ENCODE peak calls at places on chromosomes 4 and X, in four cellular contexts. One of them, this sample, is unnamed.

GRCh38 chrX:153927686-153927935 is 1.5 kb upstream of the ARHGAP4 start:
- DNase-seq in neural progenitor cell: no peak
- DNase-seq in lower leg skin: no peak
- DNase-seq in GM12865: no peak
- DNase-seq in this sample: no peak

GRCh38 chr4:165208322-165208652 is 926 bp downstream of the KLHL2 start:
- DNase-seq in neural progenitor cell: no peak
- DNase-seq in lower leg skin: no peak
- DNase-seq in GM12865: no peak
- DNase-seq in this sample: no peak

GRCh38 chr4:128538111-128538882 is 250.7 kb upstream of the PGRMC2 start:
- DNase-seq in neural progenitor cell: no peak
- DNase-seq in lower leg skin: no peak
- DNase-seq in GM12865: no peak
- DNase-seq in this sample: no peak

GRCh38 chr4:10115657-10116624 is 658 bp downstream of the WDR1 start:
- DNase-seq in neural progenitor cell: peak; percentile 56
- DNase-seq in lower leg skin: no peak
- DNase-seq in GM12865: peak; percentile 79
- DNase-seq in this sample: peak; percentile 78

GRCh38 chrX:18964026-18964425 is 19.9 kb downstream of the PHKA2 start:
- DNase-seq in neural progenitor cell: no peak
- DNase-seq in lower leg skin: no peak
- DNase-seq in GM12865: no peak
- DNase-seq in this sample: peak; percentile 14

GRCh38 chr4:17567267-17567666 is 9.7 kb upstream of the LAP3 start:
- DNase-seq in neural progenitor cell: no peak
- DNase-seq in lower leg skin: no peak
- DNase-seq in GM12865: no peak
- DNase-seq in this sample: no peak

GRCh38 chr4:138772366-138772765 is 243.2 kb upstream of the NOCT start:
- DNase-seq in neural progenitor cell: no peak
- DNase-seq in lower leg skin: no peak
- DNase-seq in GM12865: no peak
- DNase-seq in this sample: no peak

GRCh38 chr4:122005064-122005755 is 53.4 kb upstream of the TRPC3 start:
- DNase-seq in neural progenitor cell: no peak
- DNase-seq in lower leg skin: no peak
- DNase-seq in GM12865: no peak
- DNase-seq in this sample: no peak

GRCh38 chr4:178970433-178971140 is 1528.3 kb upstream of the AGA start:
- DNase-seq in neural progenitor cell: no peak
- DNase-seq in lower leg skin: no peak
- DNase-seq in GM12865: no peak
- DNase-seq in this sample: no peak

GRCh38 chr4:142416711-142417275 is 429.3 kb downstream of the INPP4B start:
- DNase-seq in neural progenitor cell: no peak
- DNase-seq in lower leg skin: no peak
- DNase-seq in GM12865: peak; percentile 19
- DNase-seq in this sample: no peak

GRCh38 chr4:22029803-22030202 is 81.2 kb upstream of the KCNIP4 start:
- DNase-seq in neural progenitor cell: no peak
- DNase-seq in lower leg skin: no peak
- DNase-seq in GM12865: no peak
- DNase-seq in this sample: no peak

GRCh38 chrX:49071877-49072711 is 1.7 kb downstream of the PRAF2 start:
- DNase-seq in neural progenitor cell: no peak
- DNase-seq in lower leg skin: no peak
- DNase-seq in GM12865: no peak
- DNase-seq in this sample: no peak

GRCh38 chr4:163679189-163679588 is 184.7 kb downstream of the TMA16 start:
- DNase-seq in neural progenitor cell: peak; percentile 18
- DNase-seq in lower leg skin: no peak
- DNase-seq in GM12865: peak; percentile 51
- DNase-seq in this sample: peak; percentile 19

GRCh38 chr4:82797591-82798081 is 960 bp downstream of the SCD5 start:
- DNase-seq in neural progenitor cell: peak; percentile 61
- DNase-seq in lower leg skin: no peak
- DNase-seq in GM12865: peak; percentile 16
- DNase-seq in this sample: peak; percentile 31

GRCh38 chrX:41110801-41111625 is 25.8 kb downstream of the USP9X start:
- DNase-seq in neural progenitor cell: peak; percentile 31
- DNase-seq in lower leg skin: no peak
- DNase-seq in GM12865: no peak
- DNase-seq in this sample: peak; percentile 13

GRCh38 chr4:57405359-57405758 is 295.2 kb upstream of the IGFBP7 start:
- DNase-seq in neural progenitor cell: no peak
- DNase-seq in lower leg skin: no peak
- DNase-seq in GM12865: no peak
- DNase-seq in this sample: no peak

GRCh38 chr4:180449395-180449956 is 1793.7 kb upstream of the TENM3 start:
- DNase-seq in neural progenitor cell: peak; percentile 71
- DNase-seq in lower leg skin: no peak
- DNase-seq in GM12865: peak; percentile 64
- DNase-seq in this sample: peak; percentile 78

GRCh38 chrX:93591398-93591797 is 82.0 kb downstream of the NAP1L3 start:
- DNase-seq in neural progenitor cell: peak; percentile 24
- DNase-seq in lower leg skin: no peak
- DNase-seq in GM12865: no peak
- DNase-seq in this sample: no peak

GRCh38 chrX:67105758-67106116 is 438.1 kb upstream of the AR start:
- DNase-seq in neural progenitor cell: no peak
- DNase-seq in lower leg skin: no peak
- DNase-seq in GM12865: no peak
- DNase-seq in this sample: no peak

GRCh38 chr4:113499696-113500095 is 261.8 kb downstream of the CAMK2D start:
- DNase-seq in neural progenitor cell: no peak
- DNase-seq in lower leg skin: no peak
- DNase-seq in GM12865: no peak
- DNase-seq in this sample: no peak

GRCh38 chr4:188971125-188971524 is 831.9 kb downstream of the TRIML1 start:
- DNase-seq in neural progenitor cell: no peak
- DNase-seq in lower leg skin: no peak
- DNase-seq in GM12865: no peak
- DNase-seq in this sample: no peak

GRCh38 chr4:188975271-188975670 is 836.0 kb downstream of the TRIML1 start:
- DNase-seq in neural progenitor cell: no peak
- DNase-seq in lower leg skin: no peak
- DNase-seq in GM12865: no peak
- DNase-seq in this sample: no peak

DNA sequence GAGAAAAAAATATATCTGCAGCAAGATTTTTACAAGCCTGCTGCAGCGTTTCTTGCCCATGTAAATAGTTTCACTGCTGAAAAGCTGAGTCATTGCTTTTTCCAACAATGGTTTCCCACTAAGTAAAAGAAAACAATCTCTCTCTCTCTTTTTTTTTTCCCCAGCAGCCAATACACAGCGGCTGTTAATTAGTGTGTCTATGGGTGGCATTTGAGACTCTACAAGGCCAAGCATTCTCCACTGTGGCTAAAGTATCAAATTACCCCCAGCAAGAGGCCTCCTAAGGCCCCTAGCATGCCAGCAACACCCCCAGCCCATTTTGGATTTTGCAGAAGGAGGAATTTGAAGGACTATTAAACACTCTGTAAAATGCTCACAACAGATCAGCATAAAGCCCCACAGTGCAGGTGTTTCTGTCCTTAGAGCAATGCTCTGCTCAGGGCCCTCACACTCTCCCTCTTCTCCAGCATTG is 837.4 kb downstream of the TRIML1 start:
- DNase-seq in neural progenitor cell: peak; percentile 87
- DNase-seq in lower leg skin: no peak
- DNase-seq in GM12865: no peak
- DNase-seq in this sample: no peak
- H3K4me3 ChIP-seq in neural progenitor cell: peak overlapping the region; percentile 22
- H3K4me3 ChIP-seq in lower leg skin: no peak overlapping the region
- H3K4me3 ChIP-seq in GM12865: no peak overlapping the region
- H3K4me3 ChIP-seq in this sample: no peak overlapping the region

GRCh38 chr4:47914219-47914925 is at the start of gene NFXL1:
- DNase-seq in neural progenitor cell: peak; percentile 98
- DNase-seq in lower leg skin: peak; percentile 98
- DNase-seq in GM12865: peak; percentile 98
- DNase-seq in this sample: peak; percentile 98

GRCh38 chr4:47913328-47913727 is 1.1 kb downstream of the NFXL1 start:
- DNase-seq in neural progenitor cell: peak; percentile 7
- DNase-seq in lower leg skin: no peak
- DNase-seq in GM12865: peak; percentile 10
- DNase-seq in this sample: no peak

GRCh38 chr4:47914926-47915237 is 499 bp upstream of the NFXL1 start:
- DNase-seq in neural progenitor cell: no peak
- DNase-seq in lower leg skin: no peak
- DNase-seq in GM12865: no peak
- DNase-seq in this sample: no peak

GRCh38 chr4:47913858-47914218 is 545 bp downstream of the NFXL1 start:
- DNase-seq in neural progenitor cell: peak; percentile 63
- DNase-seq in lower leg skin: no peak
- DNase-seq in GM12865: peak; percentile 43
- DNase-seq in this sample: peak; percentile 29

GRCh38 chr4:47915378-47915777 is 995 bp upstream of the NFXL1 start:
- DNase-seq in neural progenitor cell: no peak
- DNase-seq in lower leg skin: no peak
- DNase-seq in GM12865: peak; percentile 2
- DNase-seq in this sample: no peak
- H3K4me3 ChIP-seq in neural progenitor cell: peak overlapping the region; percentile 86
- H3K4me3 ChIP-seq in lower leg skin: no peak overlapping the region
- H3K4me3 ChIP-seq in GM12865: peak overlapping the region; percentile 83
- H3K4me3 ChIP-seq in this sample: peak overlapping the region; percentile 63

DNA sequence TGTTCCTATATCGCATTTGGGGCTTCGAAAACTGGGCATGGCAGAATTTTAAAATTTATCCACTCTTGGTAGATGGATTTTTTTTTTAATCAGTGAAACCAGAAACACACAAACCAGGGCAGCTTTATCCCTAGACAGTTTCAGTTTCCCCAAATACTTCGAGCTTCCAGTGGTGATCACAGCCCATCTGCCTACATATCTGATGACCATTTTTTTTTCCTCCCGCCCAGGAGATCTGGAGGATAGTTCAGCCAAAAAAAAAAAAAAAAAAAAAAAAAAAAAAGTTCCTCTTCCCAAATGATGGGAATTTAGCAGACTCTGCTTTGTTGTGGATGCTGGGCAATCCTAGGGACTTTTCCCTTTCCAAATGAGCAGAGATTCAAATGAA is 1.0 kb upstream of the TBC1D9 start:
- DNase-seq in neural progenitor cell: peak; percentile 11
- DNase-seq in lower leg skin: no peak
- DNase-seq in GM12865: no peak
- DNase-seq in this sample: no peak
- H3K4me3 ChIP-seq in neural progenitor cell: peak overlapping the region; percentile 82
- H3K4me3 ChIP-seq in lower leg skin: no peak overlapping the region
- H3K4me3 ChIP-seq in GM12865: no peak overlapping the region
- H3K4me3 ChIP-seq in this sample: peak overlapping the region; percentile 72

GRCh38 chrX:39065051-39065871 is 264.0 kb downstream of the MID1IP1 start:
- DNase-seq in neural progenitor cell: peak; percentile 91
- DNase-seq in lower leg skin: no peak
- DNase-seq in GM12865: no peak
- DNase-seq in this sample: peak; percentile 36
- H3K4me3 ChIP-seq in neural progenitor cell: peak overlapping the region; percentile 24
- H3K4me3 ChIP-seq in lower leg skin: no peak overlapping the region
- H3K4me3 ChIP-seq in GM12865: no peak overlapping the region
- H3K4me3 ChIP-seq in this sample: no peak overlapping the region

GRCh38 chr4:42360158-42360557 is 37.1 kb upstream of the SHISA3 start:
- DNase-seq in neural progenitor cell: no peak
- DNase-seq in lower leg skin: no peak
- DNase-seq in GM12865: no peak
- DNase-seq in this sample: no peak
- H3K4me3 ChIP-seq in neural progenitor cell: no peak overlapping the region
- H3K4me3 ChIP-seq in lower leg skin: no peak overlapping the region
- H3K4me3 ChIP-seq in GM12865: no peak overlapping the region
- H3K4me3 ChIP-seq in this sample: no peak overlapping the region